ENCODE peak calls at places on chromosomes 12 and 14, in nine cellular contexts. M, S, Q, X, T, F, W, C and I are unnamed samples.

GRCh38 chr14:54470701-54471100 is 18.1 kb downstream of the GMFB start:
- DNase-seq in T (no peak), W (no peak), X (no peak), F (peak), S (no peak), Q (no peak), C (no peak), M (no peak), I (no peak)

GRCh38 chr12:124336742-124337520 is 42.0 kb downstream of the RFLNA start:
- DNase-seq in T (no peak), X (no peak), W (no peak), F (no peak), M (no peak), S (no peak), C (no peak), Q (no peak), I (no peak)

GRCh38 chr14:100827751-100828447 is 2.0 kb downstream of the MEG3 start:
- DNase-seq in Q (peak), C (no peak), M (no peak), X (peak), S (no peak), W (no peak), F (no peak), T (no peak), I (no peak)

GRCh38 chr12:62268956-62269355 is 8.8 kb downstream of the USP15 start:
- DNase-seq in W (no peak), M (no peak), T (no peak), F (no peak), S (no peak), X (no peak), Q (no peak), C (no peak), I (no peak)

GRCh38 chr14:96038920-96039632 is at the start of gene C14orf132:
- DNase-seq in T (peak), S (peak), W (peak), X (no peak), Q (no peak), C (peak), F (peak), M (peak), I (peak)

GRCh38 chr12:67681145-67681778 is 32.7 kb downstream of the DYRK2 start:
- DNase-seq in F (peak), X (peak), C (no peak), W (peak), S (no peak), T (no peak), Q (peak), M (peak), I (no peak)

GRCh38 chr14:63508033-63508432 is 35.1 kb downstream of the PPP2R5E start:
- DNase-seq in T (no peak), M (no peak), Q (no peak), X (no peak), W (no peak), C (no peak), S (no peak), F (no peak), I (peak)

GRCh38 chr14:38387821-38388220 is 131.9 kb upstream of the CLEC14A start:
- DNase-seq in F (no peak), M (no peak), X (no peak), W (no peak), C (no peak), Q (no peak), S (no peak), T (no peak), I (no peak)

GRCh38 chr12:46553911-46554310 is 181.3 kb upstream of the SLC38A2 start:
- DNase-seq in T (no peak), C (no peak), Q (no peak), X (no peak), M (no peak), F (no peak), W (no peak), S (no peak), I (no peak)

GRCh38 chr14:36238666-36239363 is 62.3 kb upstream of the PTCSC3 start:
- DNase-seq in C (no peak), W (no peak), X (peak), F (no peak), S (no peak), T (no peak), M (no peak), Q (peak), I (peak)

GRCh38 chr12:87756111-87756510 is 273.1 kb downstream of the C12orf50 start:
- DNase-seq in X (peak), M (no peak), W (no peak), Q (peak), F (peak), T (no peak), S (no peak), C (no peak), I (no peak)

GRCh38 chr14:86961106-86961716 is 1031.8 kb downstream of the GALC start:
- DNase-seq in C (no peak), F (peak), X (no peak), Q (no peak), W (no peak), S (peak), T (peak), M (no peak), I (no peak)

GRCh38 chr12:115166698-115167315 is 482.8 kb upstream of the TBX3 start:
- DNase-seq in M (no peak), X (peak), C (no peak), S (no peak), T (no peak), F (peak), W (no peak), Q (peak), I (no peak)

GRCh38 chr14:96260341-96260821 is 4.4 kb downstream of the BDKRB1 start:
- DNase-seq in F (no peak), M (no peak), X (peak), T (no peak), S (no peak), C (no peak), Q (no peak), W (no peak), I (no peak)

GRCh38 chr14:100883789-100884101 is 19.8 kb downstream of the RTL1 start:
- DNase-seq in Q (no peak), W (no peak), C (peak), S (no peak), T (no peak), X (no peak), M (no peak), F (no peak), I (no peak)

GRCh38 chr14:61528591-61529021 is 166.7 kb upstream of the HIF1A start:
- DNase-seq in C (no peak), Q (peak), M (no peak), X (peak), S (no peak), T (no peak), W (no peak), F (no peak), I (peak)

GRCh38 chr12:75727577-75727976 is 216.2 kb upstream of the KRR1 start:
- DNase-seq in S (no peak), C (no peak), T (peak), Q (no peak), M (no peak), X (no peak), F (no peak), W (no peak), I (no peak)

GRCh38 chr12:89756638-89757321 is 48.1 kb upstream of the ATP2B1 start:
- DNase-seq in W (no peak), S (no peak), C (no peak), M (no peak), T (no peak), F (peak), X (peak), Q (peak), I (peak)

GRCh38 chr14:51677276-51677675 is 25.6 kb downstream of the FRMD6 start:
- DNase-seq in X (no peak), W (no peak), S (no peak), T (no peak), Q (peak), F (no peak), M (no peak), C (no peak), I (no peak)

GRCh38 chr14:91374287-91374880 is 43.2 kb downstream of the CCDC88C start:
- DNase-seq in X (no peak), W (no peak), M (no peak), C (no peak), Q (no peak), T (peak), S (no peak), F (no peak), I (no peak)

GRCh38 chr12:75503459-75503858 is 8.0 kb downstream of the KRR1 start:
- DNase-seq in X (no peak), W (no peak), C (no peak), Q (no peak), F (no peak), S (no peak), T (no peak), M (no peak), I (no peak)

GRCh38 chr12:123260081-123260480 is 11.6 kb downstream of the CDK2AP1 start:
- DNase-seq in T (no peak), S (no peak), M (no peak), C (no peak), X (no peak), Q (no peak), F (no peak), W (no peak), I (no peak)

GRCh38 chr14:68898248-68899032 is 80.7 kb downstream of the ACTN1 start:
- DNase-seq in F (no peak), C (no peak), T (no peak), W (no peak), X (no peak), S (no peak), Q (no peak), M (no peak), I (peak)

GRCh38 chr12:102356690-102357089 is 123.7 kb downstream of the IGF1 start:
- DNase-seq in W (no peak), Q (no peak), T (no peak), C (no peak), X (no peak), F (no peak), M (no peak), S (no peak), I (no peak)

GRCh38 chr12:106205208-106206069 is 42.4 kb downstream of the CKAP4 start:
- DNase-seq in X (no peak), C (peak), M (no peak), F (no peak), W (peak), T (peak), S (no peak), Q (no peak), I (no peak)
- TF ChIP-seq CTCF in X (peak), C (peak), M (no peak), F (no peak), W (peak), T (peak), S (no peak), Q (no peak), I (no peak)

DNA sequence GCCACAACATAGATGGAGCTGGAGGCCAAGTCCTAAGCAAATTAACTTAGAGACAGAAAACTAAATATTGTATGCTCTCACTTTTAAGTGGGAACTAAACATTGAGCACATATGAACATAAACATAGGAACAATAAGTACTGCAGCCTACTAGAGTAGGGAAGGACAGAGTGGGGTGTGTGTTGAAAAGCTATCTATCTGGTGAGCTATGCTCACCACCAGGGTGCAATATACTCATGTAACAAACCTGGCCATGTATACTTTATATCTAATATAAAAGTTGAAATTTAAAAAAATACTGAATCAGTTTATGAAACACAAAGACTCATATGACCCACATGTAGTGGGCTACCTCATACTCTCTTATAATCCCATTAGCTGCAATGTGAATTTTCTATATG is 1305.0 kb downstream of the LRFN5 start:
- DNase-seq in C (no peak), S (no peak), Q (no peak), X (no peak), T (no peak), F (no peak), M (no peak), W (no peak), I (no peak)
- TF ChIP-seq CTCF in C (no peak), S (peak), Q (peak), X (no peak), T (peak), F (peak), M (no peak), W (no peak), I (no peak)

DNA sequence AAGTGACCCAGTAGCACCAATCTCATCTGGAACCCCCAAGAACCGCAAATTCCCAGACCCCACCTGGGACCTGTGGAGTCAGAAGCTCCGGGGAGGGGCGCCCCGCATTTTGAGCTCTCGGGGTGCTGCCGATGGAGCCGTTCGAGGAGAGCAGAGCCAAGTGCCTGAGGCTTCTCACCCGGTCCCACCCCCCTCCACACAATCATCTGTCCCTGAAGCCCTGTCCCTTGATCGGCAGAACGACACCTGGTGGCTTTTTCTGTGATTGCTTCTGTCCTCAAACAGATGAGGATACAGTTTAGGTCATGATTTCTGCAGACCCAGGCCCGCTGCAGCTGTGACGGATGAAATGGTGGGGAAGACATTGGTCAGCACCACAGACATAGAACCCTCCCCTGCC is 74.7 kb downstream of the NOC4L start:
- DNase-seq in Q (no peak), C (no peak), T (peak), W (no peak), F (no peak), X (no peak), S (peak), M (no peak), I (peak)
- TF ChIP-seq CTCF in Q (peak), C (peak), T (peak), W (peak), F (peak), X (peak), S (no peak), M (no peak), I (peak)

GRCh38 chr12:105330938-105331804 is 680 bp downstream of the C12orf75 start:
- DNase-seq in T (peak), S (peak), Q (no peak), W (peak), M (no peak), X (no peak), C (no peak), F (peak), I (peak)
- TF ChIP-seq CTCF in T (no peak), S (no peak), Q (no peak), W (no peak), M (peak), X (no peak), C (no peak), F (peak), I (no peak)

GRCh38 chr12:129579879-129580278 is 323.9 kb downstream of the TMEM132D start:
- DNase-seq in C (no peak), T (no peak), Q (no peak), X (no peak), M (no peak), F (no peak), S (no peak), W (no peak), I (no peak)
- TF ChIP-seq CTCF in C (no peak), T (peak), Q (no peak), X (no peak), M (no peak), F (no peak), S (no peak), W (no peak), I (no peak)

DNA sequence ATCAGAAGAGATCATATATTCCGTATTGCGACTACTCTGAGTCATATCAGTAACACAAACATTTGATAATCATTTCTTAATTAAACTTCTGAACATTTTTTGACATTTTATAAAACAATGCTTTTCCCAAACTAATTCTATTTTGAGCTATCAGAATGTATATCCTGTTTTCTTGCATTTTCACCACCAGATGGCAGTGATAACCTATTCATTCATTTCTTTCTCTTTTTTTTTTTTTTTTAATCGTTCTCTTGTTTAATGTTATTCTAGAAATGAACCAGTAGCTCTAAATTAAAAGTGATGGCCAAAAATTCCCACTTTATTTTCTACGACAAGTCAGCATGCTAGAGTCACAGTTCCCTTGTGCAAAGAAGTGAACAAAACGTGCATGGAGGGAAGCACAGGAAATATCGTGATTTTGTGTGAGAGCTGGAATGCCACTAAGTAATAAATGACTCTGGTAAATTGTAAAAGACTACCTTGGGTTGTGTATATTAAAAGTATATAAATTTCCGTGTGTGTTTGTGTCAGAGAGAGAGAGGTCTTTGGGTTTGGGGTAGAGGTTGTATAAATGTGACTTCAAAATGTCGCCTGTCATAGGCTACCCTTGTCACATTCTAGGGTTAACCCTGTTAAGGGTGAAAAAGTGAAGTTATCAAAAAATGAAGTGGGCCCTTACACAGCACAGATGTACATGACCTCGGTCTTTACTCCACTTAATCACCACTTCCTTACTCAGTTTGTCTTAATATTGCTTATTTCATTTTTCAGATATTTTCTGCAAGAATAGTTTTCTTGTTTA is 40.4 kb upstream of the LDHB start:
- DNase-seq in T (no peak), W (no peak), F (peak), C (no peak), X (no peak), Q (peak), S (no peak), M (no peak), I (no peak)
- TF ChIP-seq CTCF in T (peak), W (peak), F (peak), C (peak), X (peak), Q (peak), S (peak), M (peak), I (peak)

DNA sequence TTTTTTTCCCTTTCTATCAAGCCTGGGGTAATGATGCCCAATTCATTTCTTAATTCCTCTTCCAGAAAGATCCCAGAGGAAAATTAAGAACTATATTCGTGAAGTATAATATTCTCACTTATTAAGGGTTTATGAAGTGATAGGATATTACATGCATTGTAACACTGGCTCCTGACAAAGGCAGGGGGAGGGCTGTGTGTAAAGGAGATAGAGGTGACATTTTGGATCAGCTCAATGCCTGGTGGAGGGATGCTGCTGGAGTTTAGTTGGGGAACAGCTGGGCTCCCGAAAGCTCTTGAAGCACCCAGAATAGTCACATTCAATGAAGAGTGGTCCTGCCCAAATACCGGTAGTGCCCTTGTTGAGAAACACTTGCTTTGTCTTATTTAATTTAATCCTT is 774 bp downstream of the SERPINA11 start:
- DNase-seq in W (no peak), Q (no peak), C (no peak), T (no peak), M (no peak), S (no peak), X (no peak), F (no peak), I (no peak)
- TF ChIP-seq CTCF in W (no peak), Q (no peak), C (no peak), T (no peak), M (no peak), S (no peak), X (no peak), F (no peak), I (no peak)

GRCh38 chr14:23562822-23563472 is 4.6 kb downstream of the AP1G2 start:
- DNase-seq in M (no peak), F (peak), S (peak), W (no peak), Q (peak), C (no peak), T (peak), X (no peak), I (peak)
- TF ChIP-seq CTCF in M (peak), F (peak), S (peak), W (peak), Q (peak), C (peak), T (peak), X (peak), I (peak)